ENCODE peak calls at places on chromosome 15, in six cellular contexts. J is A549, N is SK-N-SH, B is IMR-90, I is HCT116, G is HepG2. S is an unnamed sample.

GRCh38 chr15:71708741-71709140 is 101.6 kb upstream of the NR2E3 start:
- DNase-seq in J (no peak), N (no peak), B (peak), I (no peak), G (no peak), S (no peak)

GRCh38 chr15:90512981-90513380 is 16.7 kb upstream of the CRTC3 start:
- DNase-seq in J (no peak), N (no peak), B (no peak), I (no peak), G (no peak), S (no peak)

GRCh38 chr15:66269326-66270090 is 16.0 kb upstream of the MEGF11 start:
- DNase-seq in J (no peak), N (no peak), B (peak), I (peak), G (no peak), S (no peak)

GRCh38 chr15:52877255-52877654 is 87.1 kb upstream of the ONECUT1 start:
- DNase-seq in J (no peak), N (no peak), B (no peak), I (no peak), G (no peak), S (no peak)

GRCh38 chr15:25727116-25727515 is 136.0 kb downstream of the ATP10A start:
- DNase-seq in J (no peak), N (peak), B (no peak), I (no peak), G (no peak), S (no peak)

GRCh38 chr15:71290002-71290401 is 174.7 kb downstream of the THSD4 start:
- DNase-seq in J (no peak), N (no peak), B (no peak), I (no peak), G (no peak), S (no peak)

GRCh38 chr15:87733005-87733404 is 523.5 kb downstream of the NTRK3 start:
- DNase-seq in J (no peak), N (no peak), B (peak), I (no peak), G (no peak), S (no peak)

GRCh38 chr15:90860450-90860849 is 7.9 kb upstream of the FURIN start:
- DNase-seq in J (no peak), N (no peak), B (no peak), I (peak), G (peak), S (no peak)

GRCh38 chr15:86572368-86572841 is 492.7 kb downstream of the AGBL1 start:
- DNase-seq in J (no peak), N (peak), B (no peak), I (no peak), G (no peak), S (no peak)

DNA sequence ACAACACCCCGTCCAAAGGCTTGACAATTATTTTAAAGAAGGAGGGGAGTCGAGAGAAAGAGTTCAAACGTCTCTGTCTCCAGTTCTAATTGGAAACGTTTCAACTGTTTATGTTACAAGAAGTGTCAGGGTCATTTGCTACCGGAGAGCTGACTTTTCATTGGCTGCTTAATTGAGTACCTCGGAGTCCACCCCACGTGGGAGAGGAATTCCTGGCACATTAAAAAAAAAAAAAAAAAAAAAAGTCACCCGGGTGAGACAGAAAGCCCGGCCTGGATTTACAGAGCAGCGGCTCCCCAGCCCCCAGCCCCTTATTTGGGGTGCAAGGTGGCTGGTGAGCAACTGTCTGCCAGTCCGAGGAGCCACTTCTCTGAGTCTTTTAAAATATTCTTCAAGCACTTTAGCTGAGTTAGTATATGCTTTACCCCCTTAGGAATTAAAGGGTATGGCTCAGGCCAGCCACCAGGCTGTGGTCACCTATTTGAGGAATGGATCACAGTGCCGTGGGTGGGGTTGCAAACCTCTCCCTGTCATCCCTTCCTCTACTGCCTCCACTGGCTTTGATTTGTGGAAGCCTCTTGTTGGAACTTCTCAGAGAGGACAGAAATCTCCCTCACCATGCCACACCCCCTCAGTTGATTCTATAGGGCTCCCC is 3.9 kb upstream of the TLE3 start:
- DNase-seq in J (peak), N (peak), B (peak), I (peak), G (peak), S (no peak)
- TF ChIP-seq RAD21 in J (no peak), N (peak), B (no peak), I (no peak), G (no peak), S (no peak)

GRCh38 chr15:57610130-57610529 is 18.4 kb downstream of the MYZAP start:
- DNase-seq in J (peak), N (no peak), B (peak), I (peak), G (no peak), S (no peak)
- TF ChIP-seq RAD21 in J (no peak), N (no peak), B (no peak), I (no peak), G (no peak), S (no peak)

GRCh38 chr15:101329309-101329863 is 34.3 kb upstream of the SNRPA1 start:
- DNase-seq in J (no peak), N (no peak), B (no peak), I (no peak), G (no peak), S (no peak)
- TF ChIP-seq RAD21 in J (no peak), N (no peak), B (no peak), I (no peak), G (no peak), S (no peak)

GRCh38 chr15:94844533-94845390 is 613.4 kb downstream of the MCTP2 start:
- DNase-seq in J (no peak), N (peak), B (no peak), I (no peak), G (peak), S (no peak)
- TF ChIP-seq RAD21 in J (no peak), N (no peak), B (no peak), I (no peak), G (peak), S (no peak)

GRCh38 chr15:76285241-76285825 is 25.9 kb downstream of the ETFA start:
- DNase-seq in J (peak), N (peak), B (peak), I (no peak), G (peak), S (no peak)
- TF ChIP-seq RAD21 in J (peak), N (peak), B (peak), I (peak), G (no peak), S (peak)

GRCh38 chr15:59622289-59622688 is 10.7 kb downstream of the GCNT3 start:
- DNase-seq in J (peak), N (peak), B (peak), I (peak), G (peak), S (no peak)
- TF ChIP-seq RAD21 in J (peak), N (peak), B (peak), I (peak), G (peak), S (peak)

DNA sequence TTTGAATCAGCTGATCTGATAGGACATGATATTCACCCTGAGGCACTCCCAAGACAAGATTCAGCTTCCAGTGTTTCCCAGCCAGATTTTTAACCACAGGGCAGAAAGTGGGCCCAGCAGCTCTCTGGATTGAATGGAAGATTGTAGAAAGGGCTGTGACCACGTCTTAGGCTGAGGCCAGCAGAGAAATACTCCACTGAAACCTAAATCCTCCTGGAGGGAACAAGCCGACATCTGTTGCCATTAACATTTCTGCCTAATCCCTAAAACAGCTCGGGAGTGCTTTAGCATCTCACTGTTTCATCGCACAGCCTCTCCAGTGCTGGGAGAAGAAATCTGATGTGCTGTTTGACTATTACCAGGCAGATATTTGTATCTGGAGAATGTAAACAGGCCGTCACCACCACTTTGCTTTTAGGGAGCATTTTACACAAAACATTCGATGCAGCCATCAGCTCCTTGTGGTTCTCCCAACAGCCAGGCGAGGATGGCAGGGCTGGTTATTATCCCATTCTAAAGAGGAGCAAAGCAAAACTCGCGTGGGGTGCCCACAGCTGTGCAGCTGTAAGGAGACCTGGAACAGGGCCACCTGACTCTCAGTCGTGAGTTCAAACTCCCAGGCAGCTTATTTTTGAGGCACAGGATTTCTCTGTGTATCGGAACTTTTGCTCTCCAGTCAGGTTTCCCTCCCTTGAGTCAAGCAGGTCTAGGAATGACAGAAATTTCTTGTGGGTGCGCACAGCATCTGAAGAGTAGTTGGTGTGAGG is 117.4 kb downstream of the LIPC start:
- DNase-seq in J (no peak), N (peak), B (peak), I (no peak), G (no peak), S (no peak)
- TF ChIP-seq RAD21 in J (no peak), N (no peak), B (no peak), I (no peak), G (no peak), S (no peak)

GRCh38 chr15:40755821-40756220 is 767 bp upstream of the RMDN3 start:
- DNase-seq in J (no peak), N (no peak), B (no peak), I (no peak), G (no peak), S (no peak)
- TF ChIP-seq RAD21 in J (no peak), N (no peak), B (no peak), I (no peak), G (no peak), S (no peak)